ENCODE peak calls at places on chromosomes 1 and 21, in eight cellular contexts. V is T1000; G is activated naive CD4-positive, alpha-beta T cell treated with Interleukin-2 at 50 U/mL for 16 hours; A is NCI-H510A; D is CD4-positive, alpha-beta T cell; B is neuronal stem cell; L is kidney glomerular epithelial cell; F is fibroblast of the aortic adventitia. O is an unnamed sample.

GRCh38 chr1:147541672-147542548 is 609 bp downstream of the BCL9 start:
- DNase-seq in F (peak), A (no peak), B (no peak), L (no peak), D (peak), V (no peak), G (peak), O (peak)

GRCh38 chr1:12162459-12163137 is 4.2 kb upstream of the TNFRSF1B start:
- DNase-seq in B (no peak), D (no peak), F (no peak), G (no peak), L (no peak), A (no peak), V (no peak), O (no peak)

GRCh38 chr1:240455228-240455821 is 156.6 kb downstream of the GREM2 start:
- DNase-seq in G (no peak), F (peak), V (no peak), L (no peak), D (no peak), A (no peak), B (no peak), O (no peak)

GRCh38 chr1:54249798-54250497 is 50.0 kb downstream of the MRPL37 start:
- DNase-seq in A (no peak), B (no peak), G (no peak), L (peak), D (no peak), V (peak), F (peak), O (no peak)

GRCh38 chr1:109197163-109198042 is 16.3 kb upstream of the SARS1 start:
- DNase-seq in B (peak), V (peak), G (peak), L (peak), F (peak), A (no peak), D (no peak), O (no peak)

GRCh38 chr21:14259669-14260458 is 43.9 kb downstream of the RBM11 start:
- DNase-seq in L (peak), A (no peak), B (peak), D (no peak), F (peak), G (no peak), V (no peak), O (no peak)

GRCh38 chr21:33924766-33925100 is 9.1 kb upstream of the ATP5PO start:
- DNase-seq in F (no peak), B (no peak), G (no peak), D (no peak), A (no peak), V (no peak), L (peak), O (no peak)

GRCh38 chr1:178953034-178953433 is 72.7 kb upstream of the FAM20B start:
- DNase-seq in D (no peak), G (no peak), B (no peak), F (peak), A (no peak), L (no peak), V (no peak), O (no peak)

GRCh38 chr1:64192290-64192689 is 11.1 kb upstream of the UBE2U start:
- DNase-seq in G (no peak), A (no peak), F (no peak), V (no peak), D (no peak), L (no peak), B (no peak), O (no peak)

GRCh38 chr21:32889596-32889995 is 118.0 kb upstream of the PAXBP1 start:
- DNase-seq in V (no peak), F (peak), G (no peak), D (no peak), L (no peak), B (no peak), A (no peak), O (no peak)

GRCh38 chr1:31412732-31413404 is at the start of gene SERINC2:
- DNase-seq in B (peak), F (no peak), V (no peak), A (no peak), D (peak), G (peak), L (no peak), O (no peak)

GRCh38 chr1:241411776-241412338 is 54.9 kb upstream of the RGS7 start:
- DNase-seq in B (no peak), D (no peak), L (no peak), G (no peak), V (no peak), F (no peak), A (no peak), O (no peak)

GRCh38 chr1:45348966-45349677 is 8.9 kb upstream of the MUTYH start:
- DNase-seq in V (no peak), G (no peak), D (no peak), L (no peak), B (no peak), A (no peak), F (peak), O (no peak)

GRCh38 chr1:1543706-1544099 is 3.3 kb upstream of the TMEM240 start:
- DNase-seq in L (no peak), B (no peak), F (no peak), G (no peak), D (no peak), V (no peak), A (no peak), O (no peak)

GRCh38 chr1:43565600-43566360 is 35.1 kb downstream of the PTPRF start:
- DNase-seq in G (peak), A (peak), L (peak), D (no peak), F (peak), V (no peak), B (peak), O (peak)